ENCODE peak calls at places on chromosomes 1 and 21, in eight cellular contexts. One of them, this sample, is unnamed.
A peak's percentile ranks its signal among the peaks of the same experiment; 100 is the strongest.

GRCh38 chr1:89911186-89911976 is 83.5 kb upstream of the ZNF326 start:
- DNase-seq in GM12865: no peak
- DNase-seq in fibroblast of villous mesenchyme: no peak
- DNase-seq in head of caudate nucleus: no peak
- DNase-seq in Daoy: no peak
- DNase-seq in GM06990: no peak
- DNase-seq in AG04450: no peak
- DNase-seq in effector memory CD8-positive, alpha-beta T cell: no peak
- DNase-seq in this sample: no peak

GRCh38 chr1:33269621-33270020 is 13.3 kb downstream of the ZNF362 start:
- DNase-seq in GM12865: no peak
- DNase-seq in fibroblast of villous mesenchyme: no peak
- DNase-seq in head of caudate nucleus: no peak
- DNase-seq in Daoy: no peak
- DNase-seq in GM06990: no peak
- DNase-seq in AG04450: no peak
- DNase-seq in effector memory CD8-positive, alpha-beta T cell: no peak
- DNase-seq in this sample: no peak

GRCh38 chr1:19177811-19178210 is 32.3 kb downstream of the UBR4 start:
- DNase-seq in GM12865: no peak
- DNase-seq in fibroblast of villous mesenchyme: no peak
- DNase-seq in head of caudate nucleus: no peak
- DNase-seq in Daoy: no peak
- DNase-seq in GM06990: no peak
- DNase-seq in AG04450: no peak
- DNase-seq in effector memory CD8-positive, alpha-beta T cell: no peak
- DNase-seq in this sample: no peak

GRCh38 chr1:223707270-223708000 is 4.9 kb upstream of the CAPN2 start:
- DNase-seq in GM12865: no peak
- DNase-seq in fibroblast of villous mesenchyme: peak; percentile 99
- DNase-seq in head of caudate nucleus: no peak
- DNase-seq in Daoy: peak; percentile 97
- DNase-seq in GM06990: no peak
- DNase-seq in AG04450: peak; percentile 98
- DNase-seq in effector memory CD8-positive, alpha-beta T cell: no peak
- DNase-seq in this sample: no peak

GRCh38 chr1:119735217-119735616 is 23.5 kb downstream of the PHGDH start:
- DNase-seq in GM12865: no peak
- DNase-seq in fibroblast of villous mesenchyme: no peak
- DNase-seq in head of caudate nucleus: peak; percentile 46
- DNase-seq in Daoy: no peak
- DNase-seq in GM06990: no peak
- DNase-seq in AG04450: no peak
- DNase-seq in effector memory CD8-positive, alpha-beta T cell: no peak
- DNase-seq in this sample: no peak

GRCh38 chr1:209080170-209080781 is 503.2 kb upstream of the CAMK1G start:
- DNase-seq in GM12865: no peak
- DNase-seq in fibroblast of villous mesenchyme: no peak
- DNase-seq in head of caudate nucleus: no peak
- DNase-seq in Daoy: peak; percentile 24
- DNase-seq in GM06990: no peak
- DNase-seq in AG04450: no peak
- DNase-seq in effector memory CD8-positive, alpha-beta T cell: no peak
- DNase-seq in this sample: no peak

GRCh38 chr1:30977105-30977504 is 68.5 kb upstream of the SDC3 start:
- DNase-seq in GM12865: no peak
- DNase-seq in fibroblast of villous mesenchyme: peak; percentile 73
- DNase-seq in head of caudate nucleus: no peak
- DNase-seq in Daoy: peak; percentile 8
- DNase-seq in GM06990: no peak
- DNase-seq in AG04450: peak; percentile 23
- DNase-seq in effector memory CD8-positive, alpha-beta T cell: no peak
- DNase-seq in this sample: no peak

GRCh38 chr1:54047384-54048315 is 5.4 kb downstream of the TMEM59 start:
- DNase-seq in GM12865: no peak
- DNase-seq in fibroblast of villous mesenchyme: peak; percentile 59
- DNase-seq in head of caudate nucleus: no peak
- DNase-seq in Daoy: no peak
- DNase-seq in GM06990: no peak
- DNase-seq in AG04450: no peak
- DNase-seq in effector memory CD8-positive, alpha-beta T cell: no peak
- DNase-seq in this sample: no peak

GRCh38 chr1:177145102-177145779 is 19.3 kb downstream of the ASTN1 start:
- DNase-seq in GM12865: no peak
- DNase-seq in fibroblast of villous mesenchyme: no peak
- DNase-seq in head of caudate nucleus: no peak
- DNase-seq in Daoy: no peak
- DNase-seq in GM06990: no peak
- DNase-seq in AG04450: no peak
- DNase-seq in effector memory CD8-positive, alpha-beta T cell: no peak
- DNase-seq in this sample: no peak

GRCh38 chr1:229127301-229127700 is 143.6 kb upstream of the RAB4A start:
- DNase-seq in GM12865: peak; percentile 41
- DNase-seq in fibroblast of villous mesenchyme: peak; percentile 34
- DNase-seq in head of caudate nucleus: no peak
- DNase-seq in Daoy: peak; percentile 89
- DNase-seq in GM06990: no peak
- DNase-seq in AG04450: no peak
- DNase-seq in effector memory CD8-positive, alpha-beta T cell: no peak
- DNase-seq in this sample: peak; percentile 54

GRCh38 chr21:40173833-40174232 is 306.6 kb downstream of the PCP4 start:
- DNase-seq in GM12865: no peak
- DNase-seq in fibroblast of villous mesenchyme: no peak
- DNase-seq in head of caudate nucleus: no peak
- DNase-seq in Daoy: peak; percentile 28
- DNase-seq in GM06990: no peak
- DNase-seq in AG04450: no peak
- DNase-seq in effector memory CD8-positive, alpha-beta T cell: no peak
- DNase-seq in this sample: no peak

GRCh38 chr1:37831109-37831508 is 23.1 kb upstream of the YRDC start:
- DNase-seq in GM12865: no peak
- DNase-seq in fibroblast of villous mesenchyme: no peak
- DNase-seq in head of caudate nucleus: no peak
- DNase-seq in Daoy: no peak
- DNase-seq in GM06990: no peak
- DNase-seq in AG04450: no peak
- DNase-seq in effector memory CD8-positive, alpha-beta T cell: no peak
- DNase-seq in this sample: no peak

GRCh38 chr1:7589774-7590425 is 181.2 kb upstream of the VAMP3 start:
- DNase-seq in GM12865: no peak
- DNase-seq in fibroblast of villous mesenchyme: no peak
- DNase-seq in head of caudate nucleus: no peak
- DNase-seq in Daoy: no peak
- DNase-seq in GM06990: no peak
- DNase-seq in AG04450: no peak
- DNase-seq in effector memory CD8-positive, alpha-beta T cell: no peak
- DNase-seq in this sample: no peak

GRCh38 chr1:77557053-77557452 is 125.4 kb downstream of the ZZZ3 start:
- DNase-seq in GM12865: no peak
- DNase-seq in fibroblast of villous mesenchyme: no peak
- DNase-seq in head of caudate nucleus: no peak
- DNase-seq in Daoy: no peak
- DNase-seq in GM06990: no peak
- DNase-seq in AG04450: no peak
- DNase-seq in effector memory CD8-positive, alpha-beta T cell: no peak
- DNase-seq in this sample: no peak

GRCh38 chr1:229130028-229130668 is 140.8 kb upstream of the RAB4A start:
- DNase-seq in GM12865: no peak
- DNase-seq in fibroblast of villous mesenchyme: no peak
- DNase-seq in head of caudate nucleus: no peak
- DNase-seq in Daoy: no peak
- DNase-seq in GM06990: no peak
- DNase-seq in AG04450: no peak
- DNase-seq in effector memory CD8-positive, alpha-beta T cell: peak; percentile 4
- DNase-seq in this sample: peak; percentile 33

GRCh38 chr1:59696421-59697115 is 118.2 kb upstream of the HOOK1 start:
- DNase-seq in GM12865: peak; percentile 18
- DNase-seq in fibroblast of villous mesenchyme: no peak
- DNase-seq in head of caudate nucleus: no peak
- DNase-seq in Daoy: no peak
- DNase-seq in GM06990: no peak
- DNase-seq in AG04450: no peak
- DNase-seq in effector memory CD8-positive, alpha-beta T cell: no peak
- DNase-seq in this sample: no peak

GRCh38 chr1:151513626-151514101 is 2.5 kb downstream of the CGN start:
- DNase-seq in GM12865: no peak
- DNase-seq in fibroblast of villous mesenchyme: no peak
- DNase-seq in head of caudate nucleus: no peak
- DNase-seq in Daoy: peak; percentile 58
- DNase-seq in GM06990: no peak
- DNase-seq in AG04450: no peak
- DNase-seq in effector memory CD8-positive, alpha-beta T cell: no peak
- DNase-seq in this sample: peak; percentile 11

GRCh38 chr1:117658676-117659075 is 52.8 kb downstream of the TENT5C start:
- DNase-seq in GM12865: peak; percentile 89
- DNase-seq in fibroblast of villous mesenchyme: no peak
- DNase-seq in head of caudate nucleus: no peak
- DNase-seq in Daoy: no peak
- DNase-seq in GM06990: peak; percentile 66
- DNase-seq in AG04450: no peak
- DNase-seq in effector memory CD8-positive, alpha-beta T cell: peak; percentile 73
- DNase-seq in this sample: peak; percentile 61

GRCh38 chr1:51648180-51649109 is 31.6 kb downstream of the OSBPL9 start:
- DNase-seq in GM12865: peak; percentile 4
- DNase-seq in fibroblast of villous mesenchyme: peak; percentile 96
- DNase-seq in head of caudate nucleus: no peak
- DNase-seq in Daoy: peak; percentile 87
- DNase-seq in GM06990: no peak
- DNase-seq in AG04450: peak; percentile 67
- DNase-seq in effector memory CD8-positive, alpha-beta T cell: no peak
- DNase-seq in this sample: no peak

GRCh38 chr1:32869844-32870614 is 683 bp downstream of the FNDC5 start:
- DNase-seq in GM12865: no peak
- DNase-seq in fibroblast of villous mesenchyme: no peak
- DNase-seq in head of caudate nucleus: no peak
- DNase-seq in Daoy: no peak
- DNase-seq in GM06990: no peak
- DNase-seq in AG04450: no peak
- DNase-seq in effector memory CD8-positive, alpha-beta T cell: no peak
- DNase-seq in this sample: no peak

GRCh38 chr1:170586321-170586855 is 54.4 kb downstream of the GORAB start:
- DNase-seq in GM12865: no peak
- DNase-seq in fibroblast of villous mesenchyme: peak; percentile 20
- DNase-seq in head of caudate nucleus: no peak
- DNase-seq in Daoy: no peak
- DNase-seq in GM06990: no peak
- DNase-seq in AG04450: no peak
- DNase-seq in effector memory CD8-positive, alpha-beta T cell: no peak
- DNase-seq in this sample: no peak

GRCh38 chr1:54417123-54417522 is 10.9 kb upstream of the SSBP3 start:
- DNase-seq in GM12865: no peak
- DNase-seq in fibroblast of villous mesenchyme: no peak
- DNase-seq in head of caudate nucleus: no peak
- DNase-seq in Daoy: no peak
- DNase-seq in GM06990: no peak
- DNase-seq in AG04450: no peak
- DNase-seq in effector memory CD8-positive, alpha-beta T cell: no peak
- DNase-seq in this sample: no peak

GRCh38 chr1:205633421-205633976 is 1.7 kb upstream of the ELK4 start:
- DNase-seq in GM12865: no peak
- DNase-seq in fibroblast of villous mesenchyme: peak; percentile 11
- DNase-seq in head of caudate nucleus: no peak
- DNase-seq in Daoy: no peak
- DNase-seq in GM06990: no peak
- DNase-seq in AG04450: no peak
- DNase-seq in effector memory CD8-positive, alpha-beta T cell: no peak
- DNase-seq in this sample: no peak

GRCh38 chr1:193558491-193559028 is 372.1 kb upstream of the B3GALT2 start:
- DNase-seq in GM12865: no peak
- DNase-seq in fibroblast of villous mesenchyme: peak; percentile 33
- DNase-seq in head of caudate nucleus: no peak
- DNase-seq in Daoy: peak; percentile 58
- DNase-seq in GM06990: no peak
- DNase-seq in AG04450: peak; percentile 41
- DNase-seq in effector memory CD8-positive, alpha-beta T cell: no peak
- DNase-seq in this sample: no peak

GRCh38 chr1:1197551-1198422 is 8.6 kb downstream of the TNFRSF18 start:
- DNase-seq in GM12865: no peak
- DNase-seq in fibroblast of villous mesenchyme: no peak
- DNase-seq in head of caudate nucleus: no peak
- DNase-seq in Daoy: no peak
- DNase-seq in GM06990: peak; percentile 3
- DNase-seq in AG04450: no peak
- DNase-seq in effector memory CD8-positive, alpha-beta T cell: no peak
- DNase-seq in this sample: no peak

GRCh38 chr1:2799811-2800663 is 1.5 kb downstream of the TTC34 start:
- DNase-seq in GM12865: no peak
- DNase-seq in fibroblast of villous mesenchyme: no peak
- DNase-seq in head of caudate nucleus: no peak
- DNase-seq in Daoy: no peak
- DNase-seq in GM06990: no peak
- DNase-seq in AG04450: no peak
- DNase-seq in effector memory CD8-positive, alpha-beta T cell: no peak
- DNase-seq in this sample: no peak

GRCh38 chr1:113109908-113110554 is 37.0 kb downstream of the LRIG2 start:
- DNase-seq in GM12865: no peak
- DNase-seq in fibroblast of villous mesenchyme: peak; percentile 97
- DNase-seq in head of caudate nucleus: no peak
- DNase-seq in Daoy: peak; percentile 93
- DNase-seq in GM06990: no peak
- DNase-seq in AG04450: peak; percentile 78
- DNase-seq in effector memory CD8-positive, alpha-beta T cell: no peak
- DNase-seq in this sample: no peak

This sample was measured in NK-92 treated with Interleukin-12 subunit alpha and Interleukin-12 subunit beta, amount 100 ng/mL, for 24 hours.